ENCODE peak calls at places on chromosomes 1 and 21, in eight cellular contexts. One of them, this sample, is unnamed.

GRCh38 chr1:117710710-117711109 is 104.9 kb downstream of the TENT5C start:
- DNase-seq in iPS DF 19.7: no peak
- DNase-seq in NAMALWA: peak
- DNase-seq in GF-D8: no peak
- DNase-seq in GM13977: no peak
- DNase-seq in activated T-cell treated with anti-CD3 and anti-CD28 coated beads for 24 hours: no peak
- DNase-seq in naive thymus-derived CD8-positive, alpha-beta T cell: no peak
- DNase-seq in RPMI7951: peak
- DNase-seq in this sample: no peak

GRCh38 chr1:19309123-19309813 is 2.7 kb downstream of the AKR7A2 start:
- DNase-seq in GF-D8: no peak
- DNase-seq in iPS DF 19.7: no peak
- DNase-seq in NAMALWA: no peak
- DNase-seq in naive thymus-derived CD8-positive, alpha-beta T cell: no peak
- DNase-seq in RPMI7951: peak
- DNase-seq in GM13977: no peak
- DNase-seq in activated T-cell treated with anti-CD3 and anti-CD28 coated beads for 24 hours: no peak
- DNase-seq in this sample: peak

GRCh38 chr1:50750021-50750619 is 209.9 kb downstream of the FAF1 start:
- DNase-seq in naive thymus-derived CD8-positive, alpha-beta T cell: no peak
- DNase-seq in GF-D8: no peak
- DNase-seq in RPMI7951: peak
- DNase-seq in iPS DF 19.7: no peak
- DNase-seq in NAMALWA: peak
- DNase-seq in activated T-cell treated with anti-CD3 and anti-CD28 coated beads for 24 hours: no peak
- DNase-seq in GM13977: no peak
- DNase-seq in this sample: peak

GRCh38 chr1:154182342-154183044 is 9.4 kb downstream of the TPM3 start:
- DNase-seq in naive thymus-derived CD8-positive, alpha-beta T cell: peak
- DNase-seq in RPMI7951: peak
- DNase-seq in GM13977: peak
- DNase-seq in GF-D8: peak
- DNase-seq in activated T-cell treated with anti-CD3 and anti-CD28 coated beads for 24 hours: peak
- DNase-seq in iPS DF 19.7: no peak
- DNase-seq in NAMALWA: peak
- DNase-seq in this sample: peak

GRCh38 chr1:151013518-151013917 is 5.3 kb downstream of the PRUNE1 start:
- DNase-seq in GF-D8: peak
- DNase-seq in RPMI7951: no peak
- DNase-seq in iPS DF 19.7: no peak
- DNase-seq in activated T-cell treated with anti-CD3 and anti-CD28 coated beads for 24 hours: no peak
- DNase-seq in NAMALWA: no peak
- DNase-seq in GM13977: no peak
- DNase-seq in naive thymus-derived CD8-positive, alpha-beta T cell: no peak
- DNase-seq in this sample: peak

GRCh38 chr1:109912873-109913272 is 2.2 kb downstream of the CSF1 start:
- DNase-seq in GM13977: no peak
- DNase-seq in NAMALWA: no peak
- DNase-seq in naive thymus-derived CD8-positive, alpha-beta T cell: no peak
- DNase-seq in RPMI7951: no peak
- DNase-seq in GF-D8: no peak
- DNase-seq in iPS DF 19.7: no peak
- DNase-seq in activated T-cell treated with anti-CD3 and anti-CD28 coated beads for 24 hours: no peak
- DNase-seq in this sample: no peak

GRCh38 chr21:30348506-30348905 is at the start of gene KRTAP23-1:
- DNase-seq in activated T-cell treated with anti-CD3 and anti-CD28 coated beads for 24 hours: no peak
- DNase-seq in naive thymus-derived CD8-positive, alpha-beta T cell: no peak
- DNase-seq in RPMI7951: no peak
- DNase-seq in GM13977: no peak
- DNase-seq in NAMALWA: no peak
- DNase-seq in iPS DF 19.7: no peak
- DNase-seq in GF-D8: no peak
- DNase-seq in this sample: no peak

GRCh38 chr1:34361121-34361520 is 184.4 kb downstream of the C1orf94 start:
- DNase-seq in activated T-cell treated with anti-CD3 and anti-CD28 coated beads for 24 hours: no peak
- DNase-seq in naive thymus-derived CD8-positive, alpha-beta T cell: no peak
- DNase-seq in RPMI7951: no peak
- DNase-seq in GM13977: no peak
- DNase-seq in NAMALWA: no peak
- DNase-seq in iPS DF 19.7: no peak
- DNase-seq in GF-D8: no peak
- DNase-seq in this sample: no peak

GRCh38 chr1:9798236-9799130 is 25.3 kb downstream of the CLSTN1 start:
- DNase-seq in GM13977: no peak
- DNase-seq in RPMI7951: no peak
- DNase-seq in naive thymus-derived CD8-positive, alpha-beta T cell: no peak
- DNase-seq in iPS DF 19.7: no peak
- DNase-seq in GF-D8: no peak
- DNase-seq in activated T-cell treated with anti-CD3 and anti-CD28 coated beads for 24 hours: no peak
- DNase-seq in NAMALWA: no peak
- DNase-seq in this sample: peak

GRCh38 chr1:226723640-226724532 is 15.2 kb downstream of the ITPKB start:
- DNase-seq in GF-D8: no peak
- DNase-seq in naive thymus-derived CD8-positive, alpha-beta T cell: peak
- DNase-seq in activated T-cell treated with anti-CD3 and anti-CD28 coated beads for 24 hours: no peak
- DNase-seq in RPMI7951: peak
- DNase-seq in GM13977: no peak
- DNase-seq in NAMALWA: no peak
- DNase-seq in iPS DF 19.7: no peak
- DNase-seq in this sample: peak

GRCh38 chr1:221315330-221315729 is 426.6 kb downstream of the DUSP10 start:
- DNase-seq in GF-D8: no peak
- DNase-seq in activated T-cell treated with anti-CD3 and anti-CD28 coated beads for 24 hours: no peak
- DNase-seq in iPS DF 19.7: no peak
- DNase-seq in naive thymus-derived CD8-positive, alpha-beta T cell: no peak
- DNase-seq in RPMI7951: peak
- DNase-seq in NAMALWA: no peak
- DNase-seq in GM13977: no peak
- DNase-seq in this sample: peak

GRCh38 chr1:29279406-29279805 is 43.1 kb downstream of the PTPRU start:
- DNase-seq in GF-D8: no peak
- DNase-seq in naive thymus-derived CD8-positive, alpha-beta T cell: no peak
- DNase-seq in iPS DF 19.7: no peak
- DNase-seq in NAMALWA: no peak
- DNase-seq in RPMI7951: no peak
- DNase-seq in activated T-cell treated with anti-CD3 and anti-CD28 coated beads for 24 hours: no peak
- DNase-seq in GM13977: no peak
- DNase-seq in this sample: no peak

GRCh38 chr1:11930571-11931445 is 3.7 kb upstream of the PLOD1 start:
- DNase-seq in naive thymus-derived CD8-positive, alpha-beta T cell: no peak
- DNase-seq in RPMI7951: peak
- DNase-seq in activated T-cell treated with anti-CD3 and anti-CD28 coated beads for 24 hours: no peak
- DNase-seq in GM13977: no peak
- DNase-seq in iPS DF 19.7: no peak
- DNase-seq in NAMALWA: no peak
- DNase-seq in GF-D8: peak
- DNase-seq in this sample: no peak

GRCh38 chr1:179813626-179814351 is 63.8 kb downstream of the TOR1AIP2 start:
- DNase-seq in GF-D8: no peak
- DNase-seq in RPMI7951: no peak
- DNase-seq in NAMALWA: no peak
- DNase-seq in naive thymus-derived CD8-positive, alpha-beta T cell: no peak
- DNase-seq in activated T-cell treated with anti-CD3 and anti-CD28 coated beads for 24 hours: no peak
- DNase-seq in iPS DF 19.7: no peak
- DNase-seq in GM13977: no peak
- DNase-seq in this sample: no peak

GRCh38 chr21:45947296-45947695 is 34.3 kb upstream of the COL6A1 start:
- DNase-seq in GF-D8: no peak
- DNase-seq in naive thymus-derived CD8-positive, alpha-beta T cell: no peak
- DNase-seq in GM13977: no peak
- DNase-seq in RPMI7951: no peak
- DNase-seq in activated T-cell treated with anti-CD3 and anti-CD28 coated beads for 24 hours: no peak
- DNase-seq in NAMALWA: no peak
- DNase-seq in iPS DF 19.7: no peak
- DNase-seq in this sample: no peak

GRCh38 chr1:161791889-161792655 is 26.0 kb downstream of the ATF6 start:
- DNase-seq in GM13977: no peak
- DNase-seq in activated T-cell treated with anti-CD3 and anti-CD28 coated beads for 24 hours: no peak
- DNase-seq in RPMI7951: no peak
- DNase-seq in GF-D8: no peak
- DNase-seq in naive thymus-derived CD8-positive, alpha-beta T cell: no peak
- DNase-seq in iPS DF 19.7: no peak
- DNase-seq in NAMALWA: no peak
- DNase-seq in this sample: no peak

GRCh38 chr1:59752556-59753412 is 62.0 kb upstream of the HOOK1 start:
- DNase-seq in NAMALWA: no peak
- DNase-seq in GM13977: peak
- DNase-seq in activated T-cell treated with anti-CD3 and anti-CD28 coated beads for 24 hours: no peak
- DNase-seq in RPMI7951: peak
- DNase-seq in GF-D8: no peak
- DNase-seq in iPS DF 19.7: no peak
- DNase-seq in naive thymus-derived CD8-positive, alpha-beta T cell: no peak
- DNase-seq in this sample: no peak

GRCh38 chr1:230986976-230987375 is 8.1 kb downstream of the ARV1 start:
- DNase-seq in RPMI7951: peak
- DNase-seq in naive thymus-derived CD8-positive, alpha-beta T cell: no peak
- DNase-seq in GF-D8: no peak
- DNase-seq in activated T-cell treated with anti-CD3 and anti-CD28 coated beads for 24 hours: no peak
- DNase-seq in iPS DF 19.7: no peak
- DNase-seq in NAMALWA: no peak
- DNase-seq in GM13977: no peak
- DNase-seq in this sample: peak

GRCh38 chr1:110875216-110875731 is 2.3 kb downstream of the CD53 start:
- DNase-seq in GM13977: peak
- DNase-seq in RPMI7951: no peak
- DNase-seq in iPS DF 19.7: no peak
- DNase-seq in NAMALWA: peak
- DNase-seq in GF-D8: peak
- DNase-seq in naive thymus-derived CD8-positive, alpha-beta T cell: peak
- DNase-seq in activated T-cell treated with anti-CD3 and anti-CD28 coated beads for 24 hours: peak
- DNase-seq in this sample: no peak

GRCh38 chr1:241482761-241483250 is 36.7 kb downstream of the FH start:
- DNase-seq in GF-D8: no peak
- DNase-seq in naive thymus-derived CD8-positive, alpha-beta T cell: no peak
- DNase-seq in RPMI7951: peak
- DNase-seq in NAMALWA: no peak
- DNase-seq in activated T-cell treated with anti-CD3 and anti-CD28 coated beads for 24 hours: no peak
- DNase-seq in iPS DF 19.7: no peak
- DNase-seq in GM13977: no peak
- DNase-seq in this sample: peak

GRCh38 chr1:19458815-19459417 is 26.4 kb downstream of the CAPZB start:
- DNase-seq in iPS DF 19.7: no peak
- DNase-seq in RPMI7951: no peak
- DNase-seq in GF-D8: no peak
- DNase-seq in GM13977: no peak
- DNase-seq in activated T-cell treated with anti-CD3 and anti-CD28 coated beads for 24 hours: no peak
- DNase-seq in NAMALWA: no peak
- DNase-seq in naive thymus-derived CD8-positive, alpha-beta T cell: no peak
- DNase-seq in this sample: no peak

GRCh38 chr1:22364326-22364650 is 87.4 kb upstream of the ZBTB40 start:
- DNase-seq in RPMI7951: no peak
- DNase-seq in GM13977: no peak
- DNase-seq in activated T-cell treated with anti-CD3 and anti-CD28 coated beads for 24 hours: no peak
- DNase-seq in GF-D8: no peak
- DNase-seq in NAMALWA: no peak
- DNase-seq in naive thymus-derived CD8-positive, alpha-beta T cell: no peak
- DNase-seq in iPS DF 19.7: no peak
- DNase-seq in this sample: no peak

GRCh38 chr1:41739061-41739955 is 179.4 kb downstream of the HIVEP3 start:
- DNase-seq in GF-D8: peak
- DNase-seq in GM13977: peak
- DNase-seq in activated T-cell treated with anti-CD3 and anti-CD28 coated beads for 24 hours: peak
- DNase-seq in RPMI7951: peak
- DNase-seq in naive thymus-derived CD8-positive, alpha-beta T cell: peak
- DNase-seq in iPS DF 19.7: no peak
- DNase-seq in NAMALWA: peak
- DNase-seq in this sample: peak

GRCh38 chr1:116089870-116090269 is 21.3 kb upstream of the MAB21L3 start:
- DNase-seq in activated T-cell treated with anti-CD3 and anti-CD28 coated beads for 24 hours: no peak
- DNase-seq in GF-D8: no peak
- DNase-seq in GM13977: no peak
- DNase-seq in iPS DF 19.7: no peak
- DNase-seq in naive thymus-derived CD8-positive, alpha-beta T cell: no peak
- DNase-seq in RPMI7951: no peak
- DNase-seq in NAMALWA: no peak
- DNase-seq in this sample: no peak

GRCh38 chr1:151711940-151712339 is 4.7 kb downstream of the CELF3 start:
- DNase-seq in GM13977: no peak
- DNase-seq in GF-D8: no peak
- DNase-seq in naive thymus-derived CD8-positive, alpha-beta T cell: no peak
- DNase-seq in RPMI7951: no peak
- DNase-seq in NAMALWA: no peak
- DNase-seq in iPS DF 19.7: no peak
- DNase-seq in activated T-cell treated with anti-CD3 and anti-CD28 coated beads for 24 hours: no peak
- DNase-seq in this sample: no peak

GRCh38 chr1:176545034-176545639 is 82.2 kb downstream of the PAPPA2 start:
- DNase-seq in NAMALWA: no peak
- DNase-seq in GF-D8: no peak
- DNase-seq in iPS DF 19.7: no peak
- DNase-seq in naive thymus-derived CD8-positive, alpha-beta T cell: no peak
- DNase-seq in GM13977: no peak
- DNase-seq in RPMI7951: no peak
- DNase-seq in activated T-cell treated with anti-CD3 and anti-CD28 coated beads for 24 hours: no peak
- DNase-seq in this sample: no peak

GRCh38 chr1:42423621-42424200 is 32.1 kb downstream of the ZMYND12 start:
- DNase-seq in iPS DF 19.7: no peak
- DNase-seq in activated T-cell treated with anti-CD3 and anti-CD28 coated beads for 24 hours: no peak
- DNase-seq in GF-D8: no peak
- DNase-seq in GM13977: no peak
- DNase-seq in naive thymus-derived CD8-positive, alpha-beta T cell: no peak
- DNase-seq in RPMI7951: no peak
- DNase-seq in NAMALWA: no peak
- DNase-seq in this sample: no peak

GRCh38 chr1:165914136-165914798 is 86.9 kb downstream of the UCK2 start:
- DNase-seq in activated T-cell treated with anti-CD3 and anti-CD28 coated beads for 24 hours: peak
- DNase-seq in iPS DF 19.7: peak
- DNase-seq in GF-D8: peak
- DNase-seq in GM13977: peak
- DNase-seq in naive thymus-derived CD8-positive, alpha-beta T cell: peak
- DNase-seq in NAMALWA: peak
- DNase-seq in RPMI7951: peak
- DNase-seq in this sample: peak

GRCh38 chr1:102919659-102920058 is 188.7 kb downstream of the COL11A1 start:
- DNase-seq in GF-D8: no peak
- DNase-seq in naive thymus-derived CD8-positive, alpha-beta T cell: no peak
- DNase-seq in GM13977: no peak
- DNase-seq in NAMALWA: no peak
- DNase-seq in activated T-cell treated with anti-CD3 and anti-CD28 coated beads for 24 hours: no peak
- DNase-seq in iPS DF 19.7: no peak
- DNase-seq in RPMI7951: peak
- DNase-seq in this sample: no peak

GRCh38 chr21:34668803-34669148 is at the start of gene CLIC6:
- DNase-seq in iPS DF 19.7: no peak
- DNase-seq in NAMALWA: no peak
- DNase-seq in GM13977: no peak
- DNase-seq in RPMI7951: no peak
- DNase-seq in naive thymus-derived CD8-positive, alpha-beta T cell: no peak
- DNase-seq in activated T-cell treated with anti-CD3 and anti-CD28 coated beads for 24 hours: no peak
- DNase-seq in GF-D8: no peak
- DNase-seq in this sample: no peak

This sample was measured in mesenchymal stem cell.